ENCODE peak calls at places on chromosomes 12 and 14, in four cellular contexts. E is A549, Q is WTC11, B is HepG2. P is an unnamed sample.

GRCh38 chr14:78029471-78030372 is 140.5 kb upstream of the NRXN3 start:
- DNase-seq in Q (peak), B (no peak), E (no peak), P (peak)

GRCh38 chr12:116490481-116490880 is 68.7 kb upstream of the MAP1LC3B2 start:
- DNase-seq in Q (no peak), E (no peak), B (no peak), P (no peak)

GRCh38 chr14:105853089-105853906 is 326.9 kb downstream of the TMEM121 start:
- DNase-seq in Q (no peak), E (no peak), B (no peak), P (no peak)

GRCh38 chr14:63960926-63961567 is 108.2 kb downstream of the SYNE2 start:
- DNase-seq in Q (no peak), B (no peak), E (no peak), P (no peak)

GRCh38 chr12:96301732-96302131 is 98.5 kb downstream of the CDK17 start:
- DNase-seq in E (no peak), Q (no peak), B (no peak), P (no peak)

GRCh38 chr12:77442633-77443032 is 377.3 kb upstream of the E2F7 start:
- DNase-seq in B (no peak), E (no peak), Q (no peak), P (no peak)

GRCh38 chr14:78606111-78606510 is 435.9 kb downstream of the NRXN3 start:
- DNase-seq in B (no peak), Q (no peak), E (no peak), P (no peak)

GRCh38 chr12:120199595-120200306 is 1.2 kb downstream of the RPLP0 start:
- DNase-seq in Q (no peak), E (no peak), B (no peak), P (peak)

GRCh38 chr12:12474931-12475485 is 87.7 kb downstream of the DUSP16 start:
- DNase-seq in E (no peak), B (no peak), Q (no peak), P (peak)
- TF ChIP-seq NR3C1 in E (no peak), B (no peak), Q (no peak), P (no peak)

GRCh38 chr12:31772685-31773222 is 43.9 kb upstream of the AMN1 start:
- DNase-seq in E (no peak), B (peak), Q (no peak), P (no peak)
- TF ChIP-seq NR3C1 in E (no peak), B (no peak), Q (no peak), P (no peak)

GRCh38 chr14:61620130-61620946 is 75.0 kb upstream of the HIF1A start:
- DNase-seq in Q (no peak), E (no peak), B (peak), P (no peak)
- TF ChIP-seq NR3C1 in Q (no peak), E (no peak), B (no peak), P (no peak)

GRCh38 chr12:71356569-71356968 is 83.0 kb upstream of the LGR5 start:
- DNase-seq in E (no peak), B (no peak), Q (no peak), P (no peak)

GRCh38 chr12:71349950-71350349 is 89.6 kb upstream of the LGR5 start:
- DNase-seq in Q (no peak), B (no peak), E (no peak), P (no peak)

GRCh38 chr12:71354871-71355270 is 84.7 kb upstream of the LGR5 start:
- DNase-seq in Q (no peak), B (no peak), E (no peak), P (no peak)

DNA sequence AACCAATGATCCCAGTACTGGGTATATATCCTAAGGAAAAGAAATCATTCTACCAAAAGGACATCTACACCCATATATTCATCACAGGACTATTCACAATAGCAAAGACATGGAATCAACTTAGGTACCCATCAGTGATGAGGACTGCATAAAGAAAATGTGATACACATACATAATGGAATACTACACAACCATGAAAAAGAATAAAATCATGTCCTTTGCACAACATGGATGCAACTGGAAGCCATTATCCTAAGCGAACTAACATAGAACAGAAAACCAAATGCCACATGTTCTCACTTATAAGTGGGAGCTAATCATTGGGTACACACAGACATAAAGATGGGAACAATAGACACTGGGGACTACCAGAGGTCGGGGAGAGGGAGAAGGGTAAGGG is 86.0 kb upstream of the LGR5 start:
- DNase-seq in Q (no peak), B (no peak), E (no peak), P (no peak)
- TF ChIP-seq NR3C1 in Q (no peak), B (no peak), E (no peak), P (no peak)

DNA sequence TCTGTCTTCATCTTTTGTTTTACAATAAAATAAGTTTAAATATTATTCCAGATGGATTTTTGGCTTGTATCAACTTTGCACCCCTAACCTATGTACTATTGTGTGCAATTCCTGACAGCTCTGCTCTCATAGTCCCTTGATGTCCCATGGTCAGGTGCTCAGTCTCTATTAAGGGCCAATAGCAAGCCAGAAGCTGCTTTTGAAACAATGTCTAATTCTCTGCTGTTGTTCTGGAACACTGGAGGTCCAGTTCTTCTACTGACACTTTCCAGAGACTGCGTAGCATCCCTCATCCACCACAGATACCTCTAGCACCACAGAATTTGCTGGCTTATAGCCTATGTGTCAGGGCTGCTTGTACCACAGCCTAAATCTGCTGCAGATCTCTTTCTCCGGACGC is 74.6 kb downstream of the BRMS1L start:
- DNase-seq in E (no peak), Q (no peak), B (no peak), P (no peak)
- TF ChIP-seq NR3C1 in E (no peak), Q (no peak), B (no peak), P (no peak)

DNA sequence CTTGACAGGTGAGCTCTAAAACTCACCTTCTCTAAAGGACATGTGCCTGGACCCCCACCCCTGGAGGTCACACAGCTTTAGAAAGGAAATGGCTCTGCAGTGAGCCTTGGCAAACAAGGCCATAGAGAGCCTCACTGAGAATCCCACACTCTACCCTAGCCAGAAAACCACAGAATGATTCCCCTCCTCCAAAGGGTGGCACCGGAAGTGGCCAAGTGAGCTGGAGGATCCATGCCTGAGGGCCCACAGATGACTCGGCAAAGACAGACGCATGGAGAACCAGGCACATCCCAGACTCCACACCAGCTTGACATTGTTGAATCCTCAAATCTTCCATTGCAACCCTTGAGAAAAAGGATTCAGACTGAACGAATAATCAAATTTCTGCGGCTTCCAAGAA is 54.2 kb upstream of the PTHLH start:
- DNase-seq in B (no peak), Q (no peak), E (no peak), P (peak)
- TF ChIP-seq NR3C1 in B (no peak), Q (no peak), E (no peak), P (no peak)

GRCh38 chr12:109983432-109984142 is 12.6 kb downstream of the GIT2 start:
- DNase-seq in B (no peak), Q (no peak), E (no peak), P (no peak)
- TF ChIP-seq NR3C1 in B (no peak), Q (no peak), E (no peak), P (no peak)